ENCODE peak calls at places on chromosome 11, in five cellular contexts. O is left lobe of liver; B is cardiac fibroblast; Z is naive thymus-derived CD8-positive, alpha-beta T cell; D is amygdala. R is an unnamed sample.

GRCh38 chr11:102157219-102157618 is 47.0 kb downstream of the YAP1 start:
- DNase-seq in Z (no peak), O (peak; percentile 55), B (peak; percentile 96), D (no peak), R (no peak)

GRCh38 chr11:70527046-70527395 is 128.7 kb downstream of the CTTN start:
- DNase-seq in O (no peak), Z (no peak), B (no peak), D (no peak), R (no peak)

GRCh38 chr11:117172678-117173421 is 5.7 kb upstream of the SIDT2 start:
- DNase-seq in O (no peak), D (no peak), B (peak; percentile 81), Z (no peak), R (no peak)

GRCh38 chr11:71240865-71241691 is 11.3 kb downstream of the SHANK2 start:
- DNase-seq in B (peak; percentile 96), Z (no peak), O (peak; percentile 87), D (no peak), R (no peak)

GRCh38 chr11:64553554-64554201 is 37.3 kb upstream of the SLC22A12 start:
- DNase-seq in Z (peak; percentile 53), D (peak; percentile 38), O (no peak), B (peak; percentile 74), R (peak; percentile 15)

GRCh38 chr11:102468636-102469195 is 16.2 kb upstream of the TMEM123 start:
- DNase-seq in Z (no peak), B (no peak), O (no peak), D (no peak), R (no peak)

GRCh38 chr11:43410394-43410793 is 51.7 kb downstream of the TTC17 start:
- DNase-seq in B (no peak), D (no peak), Z (no peak), O (no peak), R (no peak)

GRCh38 chr11:103525069-103525468 is 415.8 kb downstream of the DYNC2H1 start:
- DNase-seq in Z (no peak), B (peak; percentile 53), D (no peak), O (no peak), R (no peak)

GRCh38 chr11:84899740-84900139 is 727.4 kb downstream of the DLG2 start:
- DNase-seq in O (no peak), D (no peak), B (no peak), Z (no peak), R (no peak)

GRCh38 chr11:30683176-30683575 is 97.0 kb upstream of the MPPED2 start:
- DNase-seq in B (no peak), O (no peak), Z (no peak), D (no peak), R (no peak)